ENCODE peak calls at places on chromosome 6, in five cellular contexts. P, N, W, S and O are unnamed samples.

GRCh38 chr6:129846761-129847160 is 14.4 kb downstream of the TMEM244 start:
- DNase-seq in N (no peak), P (no peak), W (no peak), S (no peak), O (no peak)

GRCh38 chr6:100274147-100274546 is 190.6 kb downstream of the SIM1 start:
- DNase-seq in W (no peak), P (no peak), S (no peak), N (no peak), O (no peak)

GRCh38 chr6:16253399-16254144 is 15.2 kb downstream of the GMPR start:
- DNase-seq in S (no peak), N (no peak), W (no peak), P (no peak), O (no peak)

GRCh38 chr6:81003156-81003555 is 749.3 kb downstream of the TENT5A start:
- DNase-seq in W (no peak), S (no peak), N (no peak), P (no peak), O (no peak)

GRCh38 chr6:12383448-12383847 is 93.3 kb downstream of the EDN1 start:
- DNase-seq in S (no peak), N (no peak), W (no peak), P (no peak), O (no peak)

GRCh38 chr6:14661188-14661587 is 543.6 kb downstream of the CD83 start:
- DNase-seq in P (no peak), S (peak), W (peak), N (no peak), O (no peak)

GRCh38 chr6:108068618-108069017 is 5.9 kb downstream of the OSTM1 start:
- DNase-seq in S (no peak), W (no peak), N (no peak), P (no peak), O (no peak)

GRCh38 chr6:30685157-30685976 is 1.1 kb downstream of the PPP1R18 start:
- DNase-seq in S (peak), N (no peak), W (no peak), P (no peak), O (no peak)

GRCh38 chr6:26065952-26066380 is 21.3 kb upstream of the HFE start:
- DNase-seq in N (no peak), S (peak), P (no peak), W (no peak), O (no peak)

GRCh38 chr6:21741221-21742109 is 147.9 kb downstream of the SOX4 start:
- DNase-seq in P (no peak), W (no peak), N (no peak), S (no peak), O (no peak)

GRCh38 chr6:96899019-96899418 is 1.3 kb upstream of the NDUFAF4 start:
- DNase-seq in W (no peak), P (no peak), N (no peak), S (no peak), O (no peak)

GRCh38 chr6:8027965-8028651 is 36.1 kb downstream of the BLOC1S5 start:
- DNase-seq in W (no peak), S (no peak), P (no peak), N (no peak), O (no peak)

GRCh38 chr6:111691345-111692225 is 85.9 kb upstream of the TRAF3IP2 start:
- DNase-seq in P (no peak), N (no peak), S (no peak), W (no peak), O (no peak)

GRCh38 chr6:116196841-116197240 is 57.0 kb downstream of the TSPYL4 start:
- DNase-seq in S (no peak), N (no peak), W (no peak), P (no peak), O (no peak)

GRCh38 chr6:75206338-75207210 is 721 bp upstream of the COL12A1 start:
- DNase-seq in W (no peak), N (peak), S (no peak), P (no peak), O (no peak)